ENCODE peak calls at places on chromosome 18, in four cellular contexts. I is fibroblast of gingiva; R is stimulated activated CD4-positive, alpha-beta T cell treated with anti-CD3 and anti-CD28 coated beads, TNF-alpha, amount 100 ng/mL, for 4 hours; F is stromal cell of bone marrow. V is an unnamed sample.

GRCh38 chr18:55396267-55396905 is 191.6 kb downstream of the TCF4 start:
- DNase-seq in F (no peak), R (no peak), I (no peak), V (no peak)

GRCh38 chr18:57150828-57151227 is 3.9 kb downstream of the BOD1L2 start:
- DNase-seq in F (no peak), I (no peak), R (no peak), V (no peak)

GRCh38 chr18:36298113-36298701 is 694 bp downstream of the FHOD3 start:
- DNase-seq in R (no peak), F (no peak), I (no peak), V (no peak)

GRCh38 chr18:79749251-79750191 is 48.2 kb upstream of the KCNG2 start:
- DNase-seq in R (no peak), F (no peak), I (no peak), V (no peak)

GRCh38 chr18:45557779-45558178 is 57.5 kb upstream of the SLC14A2 start:
- DNase-seq in R (no peak), I (no peak), F (no peak), V (no peak)

GRCh38 chr18:8208716-8209115 is 400.5 kb upstream of the RAB12 start:
- DNase-seq in I (no peak), R (no peak), F (no peak), V (no peak)

GRCh38 chr18:78420116-78420515 is 559.5 kb upstream of the SALL3 start:
- DNase-seq in F (no peak), I (no peak), R (no peak), V (no peak)

GRCh38 chr18:70659026-70659726 is 370.3 kb downstream of the SOCS6 start:
- DNase-seq in R (peak), I (no peak), F (no peak), V (no peak)

GRCh38 chr18:4351005-4351404 is 104.1 kb downstream of the DLGAP1 start:
- DNase-seq in I (no peak), F (no peak), R (no peak), V (no peak)

GRCh38 chr18:3649559-3650426 is 199.8 kb downstream of the TGIF1 start:
- DNase-seq in I (peak), R (no peak), F (peak), V (peak)

GRCh38 chr18:8177330-8178016 is 431.8 kb upstream of the RAB12 start:
- DNase-seq in F (no peak), I (peak), R (no peak), V (no peak)

GRCh38 chr18:63132819-63133200 is 186.8 kb downstream of the BCL2 start:
- DNase-seq in I (no peak), R (no peak), F (no peak), V (no peak)

GRCh38 chr18:57353940-57354461 is 1.6 kb downstream of the ST8SIA3 start:
- DNase-seq in I (peak), F (peak), R (no peak), V (no peak)

GRCh38 chr18:36130039-36130831 is 536 bp downstream of the ELP2 start:
- DNase-seq in R (no peak), I (no peak), F (no peak), V (no peak)

GRCh38 chr18:54229660-54230059 is 5.2 kb upstream of the MBD2 start:
- DNase-seq in R (no peak), F (no peak), I (no peak), V (no peak)

GRCh38 chr18:43422483-43422882 is 145.2 kb upstream of the SYT4 start:
- DNase-seq in R (no peak), I (no peak), F (no peak), V (no peak)

GRCh38 chr18:63233334-63233733 is 86.2 kb downstream of the BCL2 start:
- DNase-seq in F (no peak), I (no peak), R (peak), V (no peak)

GRCh38 chr18:10290244-10291240 is 163.9 kb upstream of the APCDD1 start:
- DNase-seq in R (no peak), I (peak), F (no peak), V (no peak)

GRCh38 chr18:78563110-78563509 is 416.5 kb upstream of the SALL3 start:
- DNase-seq in F (no peak), I (no peak), R (no peak), V (no peak)

GRCh38 chr18:50397023-50397422 is 22.2 kb downstream of the SKA1 start:
- DNase-seq in I (peak), R (no peak), F (no peak), V (no peak)

GRCh38 chr18:79487198-79488165 is 91.8 kb downstream of the NFATC1 start:
- DNase-seq in F (no peak), I (no peak), R (no peak), V (no peak)

GRCh38 chr18:75057169-75057789 is 151.7 kb downstream of the PTGR3 start:
- DNase-seq in F (no peak), R (no peak), I (no peak), V (no peak)

GRCh38 chr18:36328385-36328858 is 30.9 kb downstream of the FHOD3 start:
- DNase-seq in F (no peak), I (no peak), R (no peak), V (no peak)

GRCh38 chr18:45106331-45106774 is 425.7 kb downstream of the SETBP1 start:
- DNase-seq in R (no peak), F (peak), I (peak), V (no peak)

GRCh38 chr18:58858591-58859468 is 5.8 kb upstream of the ZNF532 start:
- DNase-seq in F (peak), I (peak), R (no peak), V (no peak)

GRCh38 chr18:11946756-11947155 is 34.6 kb upstream of the IMPA2 start:
- DNase-seq in R (no peak), F (peak), I (peak), V (no peak)

V was measured in Caco-2.